ENCODE peak calls at places on chromosomes 4 and X, in seven cellular contexts. V, M, N, J, T, A and K are unnamed samples.

GRCh38 chr4:102862747-102863146 is 6.0 kb upstream of the CISD2 start:
- DNase-seq in V (no peak), M (no peak), N (no peak), J (no peak), T (no peak), A (no peak), K (no peak)

GRCh38 chrX:51215266-51215665 is 117.4 kb upstream of the NUDT10 start:
- DNase-seq in V (no peak), M (peak), N (no peak), J (no peak), T (no peak), A (no peak), K (no peak)

GRCh38 chrX:41314204-41314603 is 19.8 kb upstream of the DDX3X start:
- DNase-seq in V (no peak), M (no peak), N (no peak), J (no peak), T (no peak), A (no peak), K (no peak)

GRCh38 chrX:130393451-130394074 is 8.1 kb upstream of the GPR119 start:
- DNase-seq in V (peak), M (peak), N (peak), J (no peak), T (no peak), A (no peak), K (no peak)

GRCh38 chrX:4831574-4831973 is 1118.1 kb upstream of the PRKX start:
- DNase-seq in V (no peak), M (no peak), N (no peak), J (no peak), T (no peak), A (no peak), K (no peak)

GRCh38 chrX:9498236-9498635 is 33.4 kb downstream of the TBL1X start:
- DNase-seq in V (no peak), M (peak), N (no peak), J (no peak), T (no peak), A (no peak), K (no peak)

GRCh38 chr4:3700223-3700622 is 66.0 kb upstream of the ADRA2C start:
- DNase-seq in V (no peak), M (no peak), N (no peak), J (no peak), T (no peak), A (no peak), K (no peak)

GRCh38 chr4:169132561-169133305 is 122.7 kb upstream of the CBR4 start:
- DNase-seq in V (no peak), M (no peak), N (no peak), J (no peak), T (no peak), A (no peak), K (no peak)

GRCh38 chr4:99661907-99662306 is 4.3 kb upstream of the C4orf54 start:
- DNase-seq in V (no peak), M (no peak), N (no peak), J (no peak), T (no peak), A (no peak), K (no peak)

GRCh38 chr4:82517043-82517442 is 44.7 kb downstream of the TMEM150C start:
- DNase-seq in V (no peak), M (no peak), N (peak), J (no peak), T (no peak), A (no peak), K (no peak)

GRCh38 chr4:54708339-54709279 is 50.9 kb downstream of the KIT start:
- DNase-seq in V (no peak), M (no peak), N (no peak), J (no peak), T (peak), A (no peak), K (no peak)

GRCh38 chrX:3609800-3610199 is 103.6 kb downstream of the PRKX start:
- DNase-seq in V (no peak), M (no peak), N (peak), J (no peak), T (no peak), A (no peak), K (no peak)

GRCh38 chr4:6383019-6383404 is 89.4 kb downstream of the PPP2R2C start:
- DNase-seq in V (no peak), M (no peak), N (no peak), J (no peak), T (no peak), A (no peak), K (no peak)

GRCh38 chr4:52982246-52982950 is 120.3 kb downstream of the RASL11B start:
- DNase-seq in V (no peak), M (no peak), N (peak), J (no peak), T (no peak), A (no peak), K (no peak)